ENCODE peak calls at places on chromosomes 6 and 20, in ten cellular contexts. E is foreskin melanocyte, Y is heart right ventricle, U is small intestine, K is neural progenitor cell, B is A172, T is EL, N is left lung, L is substantia nigra, W is astrocyte of the cerebellum. Z is an unnamed sample.

GRCh38 chr6:43623880-43624785 is 4.9 kb downstream of the GTPBP2 start:
- DNase-seq in E (no peak), Y (no peak), U (no peak), K (no peak), B (no peak), T (no peak), N (no peak), L (no peak), W (no peak), Z (no peak)

GRCh38 chr6:1746919-1747460 is 137.3 kb downstream of the FOXC1 start:
- DNase-seq in E (no peak), Y (no peak), U (no peak), K (no peak), B (no peak), T (no peak), N (no peak), L (no peak), W (no peak), Z (no peak)

GRCh38 chr6:11320914-11321549 is 88.6 kb upstream of the NEDD9 start:
- DNase-seq in E (no peak), Y (no peak), U (no peak), K (no peak), B (no peak), T (no peak), N (no peak), L (no peak), W (no peak), Z (no peak)

GRCh38 chr20:58705525-58705924 is 12.9 kb downstream of the NPEPL1 start:
- DNase-seq in E (no peak), Y (no peak), U (no peak), K (no peak), B (no peak), T (no peak), N (peak), L (no peak), W (no peak), Z (no peak)

GRCh38 chr6:12238191-12238590 is 52.0 kb upstream of the EDN1 start:
- DNase-seq in E (no peak), Y (no peak), U (no peak), K (no peak), B (no peak), T (no peak), N (no peak), L (no peak), W (no peak), Z (no peak)

GRCh38 chr6:134253681-134254080 is 64.2 kb downstream of the SGK1 start:
- DNase-seq in E (no peak), Y (no peak), U (no peak), K (peak), B (peak), T (peak), N (no peak), L (no peak), W (peak), Z (no peak)

GRCh38 chr20:38296433-38296832 is 7.5 kb upstream of the BPI start:
- DNase-seq in E (no peak), Y (no peak), U (no peak), K (no peak), B (no peak), T (no peak), N (no peak), L (no peak), W (no peak), Z (no peak)

GRCh38 chr6:72631480-72631879 is 9.6 kb downstream of the KCNQ5 start:
- DNase-seq in E (no peak), Y (no peak), U (no peak), K (no peak), B (no peak), T (peak), N (no peak), L (no peak), W (no peak), Z (no peak)

GRCh38 chr20:17901971-17902370 is 66.6 kb downstream of the SNX5 start:
- DNase-seq in E (no peak), Y (no peak), U (no peak), K (no peak), B (no peak), T (no peak), N (no peak), L (no peak), W (no peak), Z (no peak)

GRCh38 chr6:114432380-114432779 is 89.6 kb upstream of the HS3ST5 start:
- DNase-seq in E (no peak), Y (no peak), U (no peak), K (peak), B (no peak), T (no peak), N (no peak), L (no peak), W (no peak), Z (no peak)

GRCh38 chr6:41200901-41201783 is at the start of gene TREML2:
- DNase-seq in E (no peak), Y (no peak), U (no peak), K (no peak), B (no peak), T (no peak), N (no peak), L (no peak), W (no peak), Z (no peak)